ENCODE peak calls at places on chromosomes 7 and 10, in ten cellular contexts. D, U, S, H, K, N, X, M, B and R are unnamed samples.
A peak's percentile ranks its signal among the peaks of the same experiment; 100 is the strongest.

GRCh38 chr10:93272884-93273675 is 199.4 kb downstream of the CYP26A1 start:
- DNase-seq in D (no peak), U (no peak), S (no peak), H (no peak), K (no peak), N (no peak), X (no peak), M (no peak), B (no peak), R (no peak)

GRCh38 chr7:7051221-7051877 is 131.0 kb upstream of the C1GALT1 start:
- DNase-seq in D (no peak), U (no peak), S (no peak), H (no peak), K (no peak), N (no peak), X (no peak), M (no peak), B (no peak), R (no peak)

GRCh38 chr10:89251417-89252224 is at the start of gene LIPA:
- DNase-seq in D (peak; percentile 96), U (peak; percentile 94), S (peak; percentile 97), H (peak; percentile 91), K (peak; percentile 96), N (peak; percentile 95), X (peak; percentile 95), M (peak; percentile 97), B (peak; percentile 89), R (peak; percentile 88)

GRCh38 chr10:79081353-79082034 is 12.7 kb downstream of the ZMIZ1 start:
- DNase-seq in D (no peak), U (no peak), S (no peak), H (no peak), K (no peak), N (no peak), X (no peak), M (no peak), B (no peak), R (no peak)

GRCh38 chr10:90592903-90593302 is 264.9 kb downstream of the HTR7 start:
- DNase-seq in D (no peak), U (no peak), S (no peak), H (no peak), K (no peak), N (peak; percentile 24), X (peak; percentile 5), M (peak; percentile 23), B (no peak), R (peak; percentile 34)

GRCh38 chr7:79598351-79598750 is 144.9 kb upstream of the MAGI2 start:
- DNase-seq in D (no peak), U (no peak), S (no peak), H (no peak), K (no peak), N (no peak), X (no peak), M (no peak), B (no peak), R (no peak)

GRCh38 chr10:48290286-48290685 is 15.8 kb upstream of the FRMPD2 start:
- DNase-seq in D (no peak), U (no peak), S (no peak), H (no peak), K (no peak), N (no peak), X (no peak), M (no peak), B (no peak), R (no peak)

GRCh38 chr7:50210706-50211115 is 93.8 kb upstream of the IKZF1 start:
- DNase-seq in D (no peak), U (no peak), S (peak; percentile 75), H (no peak), K (no peak), N (no peak), X (no peak), M (no peak), B (no peak), R (no peak)

GRCh38 chr10:70296406-70296899 is 12.6 kb upstream of the NPFFR1 start:
- DNase-seq in D (peak; percentile 90), U (no peak), S (no peak), H (no peak), K (no peak), N (peak; percentile 91), X (no peak), M (peak; percentile 60), B (no peak), R (no peak)

GRCh38 chr7:75776295-75776971 is 4.4 kb upstream of the CCL26 start:
- DNase-seq in D (no peak), U (no peak), S (peak; percentile 78), H (peak; percentile 11), K (no peak), N (no peak), X (peak; percentile 52), M (no peak), B (no peak), R (no peak)

GRCh38 chr10:68133553-68133952 is 24.3 kb downstream of the MYPN start:
- DNase-seq in D (no peak), U (no peak), S (no peak), H (no peak), K (no peak), N (peak; percentile 29), X (no peak), M (no peak), B (no peak), R (no peak)

GRCh38 chr7:8035190-8035589 is 66.6 kb downstream of the GLCCI1 start:
- DNase-seq in D (no peak), U (no peak), S (no peak), H (no peak), K (no peak), N (no peak), X (no peak), M (no peak), B (no peak), R (no peak)

GRCh38 chr10:130935897-130936550 is 375.5 kb downstream of the TCERG1L start:
- DNase-seq in D (no peak), U (no peak), S (no peak), H (no peak), K (no peak), N (no peak), X (no peak), M (no peak), B (no peak), R (no peak)

GRCh38 chr7:157671358-157672255 is 334.8 kb downstream of the DNAJB6 start:
- DNase-seq in D (no peak), U (no peak), S (no peak), H (no peak), K (no peak), N (no peak), X (no peak), M (no peak), B (no peak), R (no peak)